ENCODE peak calls at places on chromosomes 16 and 17, in six cellular contexts. J is tibial nerve, V is stomach, L is aorta, O is right cardiac atrium, Q is astrocyte. T is an unnamed sample.

GRCh38 chr16:48538746-48539484 is 71.1 kb downstream of the N4BP1 start:
- DNase-seq in J (no peak), V (no peak), L (no peak), O (no peak), Q (no peak), T (no peak)

GRCh38 chr16:634051-634670 is 1.9 kb downstream of the METTL26 start:
- DNase-seq in J (no peak), V (no peak), L (no peak), O (no peak), Q (no peak), T (no peak)

GRCh38 chr16:85583491-85584181 is 29.5 kb upstream of the GSE1 start:
- DNase-seq in J (no peak), V (no peak), L (no peak), O (no peak), Q (peak; percentile 93), T (no peak)

GRCh38 chr17:68387485-68387884 is 69.8 kb downstream of the WIPI1 start:
- DNase-seq in J (no peak), V (no peak), L (no peak), O (no peak), Q (no peak), T (no peak)

GRCh38 chr16:53608094-53608493 is 95.6 kb downstream of the RPGRIP1L start:
- DNase-seq in J (no peak), V (no peak), L (no peak), O (no peak), Q (no peak), T (no peak)

GRCh38 chr17:79023180-79023705 is 726 bp upstream of the C1QTNF1 start:
- DNase-seq in J (no peak), V (no peak), L (peak; percentile 79), O (peak; percentile 76), Q (no peak), T (peak; percentile 33)

GRCh38 chr17:38451030-38451839 is 23.0 kb downstream of the ARHGAP23 start:
- DNase-seq in J (no peak), V (no peak), L (peak; percentile 85), O (peak; percentile 52), Q (peak; percentile 80), T (peak; percentile 87)

GRCh38 chr17:45948881-45949624 is 50.0 kb upstream of the STH start:
- DNase-seq in J (peak; percentile 58), V (peak; percentile 81), L (peak; percentile 94), O (peak; percentile 84), Q (peak; percentile 36), T (no peak)

GRCh38 chr17:76000016-76000754 is 470 bp upstream of the CDK3 start:
- DNase-seq in J (peak; percentile 34), V (peak; percentile 58), L (no peak), O (no peak), Q (no peak), T (no peak)

GRCh38 chr17:83062011-83062817 is 17.2 kb upstream of the METRNL start:
- DNase-seq in J (peak; percentile 3), V (no peak), L (peak; percentile 67), O (no peak), Q (no peak), T (peak; percentile 43)

GRCh38 chr16:50844840-50845239 is 103.0 kb downstream of the CYLD start:
- DNase-seq in J (no peak), V (no peak), L (no peak), O (no peak), Q (peak; percentile 54), T (no peak)

DNA sequence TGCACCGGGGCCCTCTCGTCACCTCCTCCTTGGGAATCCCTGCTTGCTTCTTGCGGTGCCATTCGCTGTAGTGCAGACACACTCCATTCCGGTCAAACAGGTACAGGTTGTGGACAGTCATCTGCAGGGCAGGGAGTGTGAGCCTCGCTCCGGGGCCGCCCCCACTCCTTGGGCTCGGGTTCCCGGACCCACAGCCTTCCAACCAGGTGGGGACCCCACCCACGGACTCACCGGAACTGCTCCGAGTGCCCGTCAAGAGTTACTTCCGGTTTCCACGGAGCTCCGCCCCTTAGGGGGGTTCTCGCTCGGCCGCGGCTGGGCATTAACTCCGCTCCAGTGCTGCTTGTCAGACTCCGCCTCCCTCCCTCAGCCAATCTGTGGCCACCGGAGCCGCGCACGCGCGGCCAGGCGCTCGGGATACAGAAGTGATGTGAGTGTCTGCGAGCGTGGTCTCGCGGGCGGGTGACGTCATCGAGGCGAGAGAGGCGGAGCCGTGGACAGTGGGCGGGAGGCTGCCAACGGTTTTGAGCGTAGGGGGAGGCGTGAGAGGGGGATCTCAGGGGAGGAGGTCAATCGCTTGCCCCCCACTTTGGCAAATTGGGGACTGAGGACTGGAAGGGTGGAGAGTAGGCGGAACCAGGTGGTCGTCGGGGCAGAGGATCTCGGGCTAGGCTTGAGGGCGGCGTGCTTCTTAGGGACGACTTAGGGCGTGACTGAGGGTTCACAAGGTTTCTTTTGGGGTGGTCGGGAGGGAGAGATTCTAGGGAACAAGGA is at the start of the genes CNTROB and TRAPPC1:
- DNase-seq in J (peak; percentile 99), V (peak; percentile 100), L (peak; percentile 100), O (peak; percentile 99), Q (peak; percentile 94), T (peak; percentile 99)
- H3K27ac ChIP-seq in J (peak within 1 kb of the TSS; percentile 63), V (peak within 1 kb of the TSS; percentile 80), L (no peak within 1 kb of the TSS), O (peak within 1 kb of the TSS; percentile 33), Q (peak within 1 kb of the TSS; percentile 93), T (peak within 1 kb of the TSS; percentile 40)

DNA sequence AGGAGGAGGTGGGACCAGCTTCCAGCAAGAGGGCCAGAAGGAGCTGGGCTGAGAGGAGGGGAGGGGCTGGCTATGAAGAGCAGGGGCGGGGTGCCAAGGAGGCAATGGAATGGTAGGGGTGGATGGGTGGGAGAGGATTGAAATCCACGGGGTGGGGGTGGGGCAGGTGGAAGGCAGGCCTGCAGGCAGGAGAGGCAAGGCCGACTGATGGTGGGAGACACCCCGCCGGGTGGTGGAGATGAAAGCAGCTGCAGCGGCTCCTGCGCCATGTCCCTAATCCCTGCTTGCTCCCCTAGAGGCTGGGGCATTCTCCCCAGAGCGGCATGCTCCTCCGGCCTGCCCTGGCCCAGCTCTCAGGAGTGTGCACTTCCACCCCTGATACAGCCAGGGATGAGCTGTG is 27.8 kb upstream of the TAC4 start:
- DNase-seq in J (no peak), V (no peak), L (no peak), O (no peak), Q (no peak), T (no peak)
- H3K27ac ChIP-seq in J (no peak overlapping the region), V (no peak overlapping the region), L (no peak overlapping the region), O (no peak overlapping the region), Q (no peak overlapping the region), T (no peak overlapping the region)

DNA sequence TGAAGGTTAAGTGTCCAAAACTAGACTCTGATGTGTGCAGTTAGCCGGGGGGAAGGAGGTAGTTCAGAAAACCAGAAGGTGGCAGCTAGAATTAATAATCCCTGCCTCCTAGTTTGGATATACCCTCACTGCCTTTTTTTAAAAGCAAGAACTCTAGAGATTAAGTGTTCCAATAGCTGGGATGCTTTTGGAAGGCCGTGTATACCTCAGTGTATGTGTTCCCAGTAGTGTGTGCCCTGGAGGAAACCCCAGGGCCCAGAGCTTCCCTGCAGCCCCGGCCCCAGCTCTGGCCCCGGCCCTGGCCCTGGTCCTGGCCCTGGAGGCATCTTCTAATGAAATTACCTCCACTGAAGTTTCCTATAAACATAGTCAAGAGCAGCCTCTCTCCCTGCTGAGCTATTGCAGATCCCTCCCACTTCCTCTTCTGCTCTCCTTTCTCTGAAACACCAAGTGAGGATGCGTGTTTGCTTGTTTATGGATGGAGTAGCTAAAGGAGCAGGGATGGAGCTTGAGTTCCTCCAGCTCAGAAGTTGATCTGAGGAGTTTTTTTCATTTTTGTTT is 130.7 kb downstream of the PRKCA start:
- DNase-seq in J (no peak), V (no peak), L (no peak), O (no peak), Q (no peak), T (no peak)
- H3K27ac ChIP-seq in J (no peak overlapping the region), V (no peak overlapping the region), L (no peak overlapping the region), O (no peak overlapping the region), Q (no peak overlapping the region), T (peak overlapping the region; percentile 52)

GRCh38 chr16:11015607-11016006 is 71.2 kb downstream of the CLEC16A start:
- DNase-seq in J (no peak), V (no peak), L (no peak), O (no peak), Q (no peak), T (no peak)

GRCh38 chr16:11016524-11016988 is 72.2 kb downstream of the CLEC16A start:
- DNase-seq in J (no peak), V (no peak), L (no peak), O (no peak), Q (no peak), T (no peak)

GRCh38 chr16:11014159-11014558 is 69.8 kb downstream of the CLEC16A start:
- DNase-seq in J (no peak), V (no peak), L (no peak), O (no peak), Q (no peak), T (no peak)

GRCh38 chr16:11017499-11017898 is 73.1 kb downstream of the CLEC16A start:
- DNase-seq in J (no peak), V (no peak), L (no peak), O (no peak), Q (no peak), T (no peak)

GRCh38 chr16:11016993-11017392 is 72.6 kb downstream of the CLEC16A start:
- DNase-seq in J (no peak), V (peak; percentile 78), L (no peak), O (peak; percentile 66), Q (peak; percentile 71), T (peak; percentile 89)
- H3K27ac ChIP-seq in J (no peak overlapping the region), V (peak overlapping the region; percentile 31), L (no peak overlapping the region), O (no peak overlapping the region), Q (no peak overlapping the region), T (peak overlapping the region; percentile 76)

GRCh38 chr17:17235212-17236174 is 1.5 kb downstream of the FLCN start:
- DNase-seq in J (peak; percentile 21), V (no peak), L (peak; percentile 63), O (no peak), Q (peak; percentile 62), T (no peak)

GRCh38 chr17:17232303-17232621 is 4.7 kb downstream of the FLCN start:
- DNase-seq in J (no peak), V (no peak), L (no peak), O (no peak), Q (no peak), T (no peak)

GRCh38 chr17:17239832-17240231 is 2.9 kb upstream of the FLCN start:
- DNase-seq in J (no peak), V (no peak), L (no peak), O (no peak), Q (no peak), T (no peak)

GRCh38 chr17:17237026-17237799 is at the start of gene FLCN:
- DNase-seq in J (peak; percentile 92), V (peak; percentile 91), L (peak; percentile 98), O (peak; percentile 94), Q (peak; percentile 84), T (no peak)

GRCh38 chr17:17236295-17237025 is 508 bp downstream of the FLCN start:
- DNase-seq in J (peak; percentile 15), V (no peak), L (peak; percentile 55), O (no peak), Q (peak; percentile 30), T (no peak)
- H3K27ac ChIP-seq in J (peak overlapping the region; percentile 90), V (peak overlapping the region; percentile 92), L (peak overlapping the region; percentile 55), O (peak overlapping the region; percentile 95), Q (peak overlapping the region; percentile 100), T (peak overlapping the region; percentile 59)

GRCh38 chr16:81514568-81515258 is 70.1 kb downstream of the CMIP start:
- DNase-seq in J (no peak), V (no peak), L (no peak), O (no peak), Q (no peak), T (no peak)
- H3K27ac ChIP-seq in J (no peak overlapping the region), V (no peak overlapping the region), L (no peak overlapping the region), O (no peak overlapping the region), Q (no peak overlapping the region), T (peak overlapping the region; percentile 98)